ENCODE peak calls at places on chromosome 1, in eight cellular contexts. D, K, S, Y, Q, H, C and I are unnamed samples.

GRCh38 chr1:159828916-159829634 is 2.4 kb downstream of the SLAMF8 start:
- DNase-seq in H (peak; percentile 57), D (no peak), C (peak; percentile 77), S (no peak), K (no peak), Y (no peak), Q (peak; percentile 72), I (peak; percentile 54)

GRCh38 chr1:53639251-53639721 is 99.7 kb downstream of the GLIS1 start:
- DNase-seq in K (peak; percentile 9), Y (peak; percentile 61), C (no peak), Q (peak; percentile 39), S (peak; percentile 76), D (no peak), H (no peak), I (no peak)

GRCh38 chr1:24484208-24484607 is 18.4 kb upstream of the RCAN3 start:
- DNase-seq in Q (no peak), D (no peak), S (no peak), H (no peak), Y (no peak), K (no peak), C (no peak), I (no peak)

GRCh38 chr1:8873506-8874229 is 4.8 kb downstream of the ENO1 start:
- DNase-seq in Y (peak; percentile 90), C (peak; percentile 95), D (peak; percentile 60), H (peak; percentile 73), S (peak; percentile 93), K (peak; percentile 68), Q (peak; percentile 93), I (peak; percentile 87)

GRCh38 chr1:202049129-202049528 is 38.7 kb downstream of the ELF3 start:
- DNase-seq in D (no peak), H (no peak), C (no peak), S (no peak), K (no peak), Q (peak; percentile 72), Y (no peak), I (peak; percentile 70)

GRCh38 chr1:41955461-41956159 is 36.9 kb upstream of the HIVEP3 start:
- DNase-seq in S (no peak), D (no peak), Y (no peak), H (no peak), K (no peak), C (peak; percentile 80), Q (no peak), I (no peak)

GRCh38 chr1:6342031-6342430 is 51.5 kb downstream of the ACOT7 start:
- DNase-seq in Y (no peak), D (no peak), S (no peak), H (no peak), C (peak; percentile 55), Q (no peak), K (no peak), I (no peak)

GRCh38 chr1:236451796-236452373 is 57.8 kb downstream of the EDARADD start:
- DNase-seq in K (no peak), C (peak; percentile 40), H (no peak), S (no peak), D (no peak), Y (no peak), Q (peak; percentile 52), I (peak; percentile 16)

DNA sequence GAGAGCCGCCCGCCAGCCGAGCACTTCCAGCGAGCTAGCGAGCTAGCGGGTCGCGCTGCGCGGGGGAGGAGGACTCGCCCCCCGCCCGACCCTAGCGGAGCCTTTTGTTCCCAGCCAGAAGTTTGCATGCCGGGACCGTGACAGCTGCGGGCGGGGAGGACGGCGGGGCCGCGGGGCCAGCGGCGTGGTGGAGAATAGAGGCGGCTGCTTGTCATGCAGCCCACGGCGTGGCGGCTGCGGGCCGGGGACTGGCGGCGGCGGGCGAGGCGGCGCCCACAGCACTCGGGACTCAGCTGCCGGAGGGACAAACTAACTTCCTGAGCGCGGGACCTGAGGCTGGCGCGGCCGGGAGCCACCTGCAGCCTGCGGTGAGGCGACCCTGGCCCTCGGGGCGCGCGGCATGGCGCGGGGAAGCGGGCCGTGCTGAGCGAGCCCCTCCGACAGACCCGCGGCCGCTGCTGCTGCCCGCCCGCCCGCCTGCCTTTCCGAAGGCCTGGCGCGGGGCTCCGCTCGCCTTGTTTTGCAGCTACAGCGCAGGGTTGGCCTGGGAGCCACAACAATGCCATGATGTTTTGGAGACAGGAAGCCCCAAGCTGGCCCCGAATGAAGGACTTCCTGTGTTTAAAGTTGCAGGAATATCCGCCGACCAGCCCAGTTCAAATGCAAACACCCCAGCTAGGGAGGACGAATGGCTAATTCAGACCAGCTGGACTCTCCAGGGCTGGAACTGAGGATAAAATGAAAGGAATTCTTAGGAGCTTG is 82.2 kb upstream of the BMP8A start:
- DNase-seq in C (peak; percentile 74), D (no peak), K (peak; percentile 51), S (peak; percentile 92), H (peak; percentile 72), Y (peak; percentile 80), Q (peak; percentile 58), I (peak; percentile 34)
- TF ChIP-seq POLR2A in C (peak; percentile 32), D (peak; percentile 43), K (peak; percentile 45), S (no peak), H (no peak), Y (peak; percentile 49), Q (peak; percentile 18), I (peak; percentile 29)

DNA sequence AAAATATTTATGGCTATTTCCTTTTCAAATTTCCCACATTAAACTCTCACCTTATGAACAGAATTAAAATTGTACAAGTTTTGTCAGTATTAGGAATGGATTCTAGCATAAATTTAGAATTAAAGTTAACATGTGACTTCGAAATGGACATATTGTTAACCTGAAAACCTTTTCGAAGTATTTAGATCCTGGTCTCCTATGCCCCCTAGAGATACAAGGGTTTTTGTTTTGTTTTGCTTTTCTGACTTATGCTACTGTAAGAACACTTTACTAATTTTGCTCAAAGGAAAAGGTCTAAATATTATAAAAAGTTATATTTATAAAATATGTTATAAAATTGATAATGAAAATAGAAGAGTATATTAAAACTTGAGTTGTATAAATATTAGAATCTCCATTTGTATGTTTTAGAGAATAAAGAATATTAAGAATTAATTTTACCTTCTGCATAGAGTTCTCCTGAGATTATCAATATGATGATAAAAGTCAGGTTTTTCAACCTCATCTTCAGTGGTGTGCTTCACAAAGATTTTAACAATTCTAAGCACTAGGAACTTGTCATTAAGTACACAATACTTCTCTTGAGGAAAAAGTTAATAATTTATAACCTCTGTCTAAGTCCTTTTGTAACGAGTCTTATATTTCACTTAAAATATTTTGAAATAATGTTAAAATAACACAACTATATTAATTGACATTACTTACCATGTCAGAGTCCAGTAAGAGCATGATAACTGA is at the start of gene F13B:
- DNase-seq in D (no peak), Y (no peak), K (no peak), Q (no peak), C (no peak), H (no peak), S (no peak), I (no peak)
- TF ChIP-seq CTCF in D (no peak), Y (no peak), K (no peak), Q (no peak), C (no peak), H (no peak), S (no peak), I (no peak)

GRCh38 chr1:65147424-65148177 is 402 bp upstream of the AK4 start:
- DNase-seq in D (no peak), C (peak; percentile 37), Q (peak; percentile 46), H (peak; percentile 36), S (peak; percentile 89), Y (peak; percentile 69), K (peak; percentile 46), I (peak; percentile 62)

GRCh38 chr1:65149753-65150463 is 1.9 kb downstream of the AK4 start:
- DNase-seq in C (no peak), D (no peak), Q (no peak), H (no peak), K (no peak), S (peak; percentile 29), Y (no peak), I (no peak)

GRCh38 chr1:65146908-65147423 is 1.0 kb upstream of the AK4 start:
- DNase-seq in S (no peak), C (peak; percentile 3), Y (no peak), K (no peak), Q (no peak), D (no peak), H (no peak), I (no peak)

GRCh38 chr1:65149391-65149729 is 1.4 kb downstream of the AK4 start:
- DNase-seq in K (no peak), H (no peak), Q (no peak), S (no peak), Y (no peak), D (no peak), C (no peak), I (no peak)

DNA sequence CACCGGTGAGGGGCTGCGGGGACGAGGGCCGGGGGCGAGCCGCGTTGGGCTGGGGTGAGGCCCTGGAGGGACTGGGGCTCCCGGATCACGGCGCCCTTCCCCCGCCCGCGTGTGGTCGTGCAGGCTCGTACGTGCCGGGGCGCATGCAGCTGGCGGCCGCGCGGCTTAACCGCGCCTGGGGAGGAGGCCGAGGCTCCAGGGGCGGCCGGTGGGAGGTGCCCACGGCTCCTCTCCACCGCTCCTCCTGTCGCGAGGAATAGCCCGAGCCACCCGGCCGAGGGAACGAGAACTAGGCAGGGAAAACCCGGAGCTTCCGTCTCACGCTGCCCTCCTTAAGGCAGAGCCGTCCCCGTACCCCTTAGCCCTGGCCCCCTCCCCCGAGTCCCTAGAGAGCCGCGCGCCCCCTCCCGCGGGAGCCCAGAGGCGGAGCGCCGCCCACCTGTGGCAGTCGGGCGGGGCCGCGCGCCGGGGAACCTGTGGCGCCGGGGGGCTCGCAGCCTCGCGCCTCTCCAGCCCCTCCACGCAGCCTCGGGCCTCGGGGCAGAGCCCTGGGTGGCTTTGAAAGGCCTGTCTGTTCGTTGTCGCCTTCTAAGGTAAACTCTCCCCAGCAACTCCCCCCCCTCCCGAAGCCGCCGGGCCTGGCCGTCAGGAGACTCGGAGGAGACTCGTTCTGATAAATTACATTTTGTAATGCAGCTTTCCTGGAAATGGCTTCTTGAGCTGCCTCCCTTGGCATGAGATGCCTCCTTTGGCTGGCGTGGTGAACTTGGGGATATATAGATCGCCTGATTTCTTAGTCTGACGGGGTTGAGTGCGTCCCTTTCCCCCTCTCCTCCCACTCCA is 766 bp downstream of the AK4 start:
- DNase-seq in C (peak; percentile 54), D (no peak), S (peak; percentile 90), H (peak; percentile 41), K (peak; percentile 47), Q (no peak), Y (peak; percentile 85), I (peak; percentile 46)
- TF ChIP-seq POLR2A in C (peak; percentile 54), D (no peak), S (no peak), H (no peak), K (peak; percentile 17), Q (no peak), Y (no peak), I (no peak)

GRCh38 chr1:230770317-230770716 is 23.1 kb downstream of the CAPN9 start:
- DNase-seq in S (no peak), K (no peak), Y (no peak), H (no peak), D (no peak), C (no peak), Q (no peak), I (no peak)

GRCh38 chr1:230763927-230764591 is 16.9 kb downstream of the CAPN9 start:
- DNase-seq in Q (no peak), C (no peak), H (no peak), S (no peak), Y (no peak), D (no peak), K (no peak), I (no peak)

GRCh38 chr1:230761443-230762167 is 14.4 kb downstream of the CAPN9 start:
- DNase-seq in K (no peak), Y (no peak), Q (no peak), C (no peak), D (no peak), S (no peak), H (no peak), I (no peak)

GRCh38 chr1:230768903-230769570 is 21.8 kb downstream of the CAPN9 start:
- DNase-seq in K (no peak), Q (no peak), S (no peak), H (no peak), D (no peak), Y (no peak), C (no peak), I (no peak)

GRCh38 chr1:230766318-230766717 is 19.1 kb downstream of the CAPN9 start:
- DNase-seq in Y (no peak), K (no peak), C (no peak), S (no peak), D (no peak), H (no peak), Q (no peak), I (no peak)
- TF ChIP-seq CTCF in Y (no peak), K (no peak), C (no peak), S (no peak), D (no peak), H (no peak), Q (no peak), I (no peak)